ENCODE peak calls at places on chromosomes 13 and 19, in five cellular contexts. One of them, this sample, is unnamed.

GRCh38 chr19:53977429-53977990 is 13.9 kb upstream of the CACNG6 start:
- DNase-seq in DND-41: peak
- DNase-seq in psoas muscle: peak
- DNase-seq in spleen: no peak
- DNase-seq in tibial artery: peak
- DNase-seq in this sample: no peak

GRCh38 chr13:97855570-97855970 is 97.9 kb upstream of the IPO5 start:
- DNase-seq in DND-41: peak
- DNase-seq in psoas muscle: no peak
- DNase-seq in spleen: no peak
- DNase-seq in tibial artery: no peak
- DNase-seq in this sample: peak

GRCh38 chr19:46697142-46697960 is 19.6 kb downstream of the PRKD2 start:
- DNase-seq in DND-41: peak
- DNase-seq in psoas muscle: peak
- DNase-seq in spleen: peak
- DNase-seq in tibial artery: peak
- DNase-seq in this sample: peak

GRCh38 chr19:33638167-33639033 is 16.6 kb downstream of the CHST8 start:
- DNase-seq in DND-41: no peak
- DNase-seq in psoas muscle: peak
- DNase-seq in spleen: peak
- DNase-seq in tibial artery: no peak
- DNase-seq in this sample: no peak

GRCh38 chr13:98846521-98846920 is 94.0 kb upstream of the SLC15A1 start:
- DNase-seq in DND-41: no peak
- DNase-seq in psoas muscle: no peak
- DNase-seq in spleen: no peak
- DNase-seq in tibial artery: no peak
- DNase-seq in this sample: no peak

GRCh38 chr13:34776984-34777913 is 164.8 kb upstream of the NBEA start:
- DNase-seq in DND-41: no peak
- DNase-seq in psoas muscle: no peak
- DNase-seq in spleen: no peak
- DNase-seq in tibial artery: no peak
- DNase-seq in this sample: no peak

GRCh38 chr19:44764975-44765948 is 12.4 kb upstream of the CBLC start:
- DNase-seq in DND-41: no peak
- DNase-seq in psoas muscle: no peak
- DNase-seq in spleen: peak
- DNase-seq in tibial artery: no peak
- DNase-seq in this sample: no peak

GRCh38 chr13:89401209-89401810 is 1730.1 kb downstream of the SLITRK5 start:
- DNase-seq in DND-41: no peak
- DNase-seq in psoas muscle: no peak
- DNase-seq in spleen: no peak
- DNase-seq in tibial artery: no peak
- DNase-seq in this sample: no peak

GRCh38 chr19:36246006-36246391 is 31.1 kb downstream of the ZNF146 start:
- DNase-seq in DND-41: no peak
- DNase-seq in psoas muscle: no peak
- DNase-seq in spleen: no peak
- DNase-seq in tibial artery: no peak
- DNase-seq in this sample: no peak

GRCh38 chr13:99721606-99722384 is 220.5 kb downstream of the TM9SF2 start:
- DNase-seq in DND-41: no peak
- DNase-seq in psoas muscle: no peak
- DNase-seq in spleen: no peak
- DNase-seq in tibial artery: no peak
- DNase-seq in this sample: no peak

GRCh38 chr19:41621654-41622053 is 5.2 kb downstream of the CEACAM4 start:
- DNase-seq in DND-41: no peak
- DNase-seq in psoas muscle: no peak
- DNase-seq in spleen: no peak
- DNase-seq in tibial artery: no peak
- DNase-seq in this sample: no peak

GRCh38 chr13:40193290-40194203 is 472.9 kb downstream of the FOXO1 start:
- DNase-seq in DND-41: no peak
- DNase-seq in psoas muscle: peak
- DNase-seq in spleen: no peak
- DNase-seq in tibial artery: peak
- DNase-seq in this sample: no peak

GRCh38 chr19:57813919-57814504 is 701 bp downstream of the ZNF552 start:
- DNase-seq in DND-41: no peak
- DNase-seq in psoas muscle: no peak
- DNase-seq in spleen: no peak
- DNase-seq in tibial artery: no peak
- DNase-seq in this sample: no peak

GRCh38 chr19:13153627-13154240 is 3.5 kb downstream of the IER2 start:
- DNase-seq in DND-41: peak
- DNase-seq in psoas muscle: peak
- DNase-seq in spleen: peak
- DNase-seq in tibial artery: no peak
- DNase-seq in this sample: no peak

GRCh38 chr19:42498387-42498786 is 29.9 kb downstream of the CEACAM1 start:
- DNase-seq in DND-41: no peak
- DNase-seq in psoas muscle: no peak
- DNase-seq in spleen: no peak
- DNase-seq in tibial artery: no peak
- DNase-seq in this sample: no peak

GRCh38 chr19:1015782-1016646 is 4.9 kb downstream of the TMEM259 start:
- DNase-seq in DND-41: no peak
- DNase-seq in psoas muscle: peak
- DNase-seq in spleen: no peak
- DNase-seq in tibial artery: no peak
- DNase-seq in this sample: no peak

GRCh38 chr13:111209613-111210012 is 94.5 kb downstream of the ARHGEF7 start:
- DNase-seq in DND-41: no peak
- DNase-seq in psoas muscle: no peak
- DNase-seq in spleen: no peak
- DNase-seq in tibial artery: no peak
- DNase-seq in this sample: no peak

GRCh38 chr19:49193822-49194394 is 36.3 kb downstream of the TRPM4 start:
- DNase-seq in DND-41: no peak
- DNase-seq in psoas muscle: no peak
- DNase-seq in spleen: no peak
- DNase-seq in tibial artery: no peak
- DNase-seq in this sample: no peak

GRCh38 chr19:31897292-31897691 is 448.1 kb upstream of the ZNF507 start:
- DNase-seq in DND-41: no peak
- DNase-seq in psoas muscle: no peak
- DNase-seq in spleen: no peak
- DNase-seq in tibial artery: no peak
- DNase-seq in this sample: no peak

GRCh38 chr13:38394777-38395504 is 45.3 kb downstream of the UFM1 start:
- DNase-seq in DND-41: no peak
- DNase-seq in psoas muscle: no peak
- DNase-seq in spleen: no peak
- DNase-seq in tibial artery: no peak
- DNase-seq in this sample: no peak

GRCh38 chr13:77329133-77330008 is 2.5 kb upstream of the MYCBP2 start:
- DNase-seq in DND-41: peak
- DNase-seq in psoas muscle: peak
- DNase-seq in spleen: peak
- DNase-seq in tibial artery: peak
- DNase-seq in this sample: peak

GRCh38 chr13:77326905-77327604 is at the start of gene MYCBP2:
- DNase-seq in DND-41: peak
- DNase-seq in psoas muscle: peak
- DNase-seq in spleen: peak
- DNase-seq in tibial artery: peak
- DNase-seq in this sample: peak

GRCh38 chr13:77331421-77331820 is 4.5 kb upstream of the MYCBP2 start:
- DNase-seq in DND-41: no peak
- DNase-seq in psoas muscle: no peak
- DNase-seq in spleen: no peak
- DNase-seq in tibial artery: no peak
- DNase-seq in this sample: no peak

GRCh38 chr13:77330009-77330471 is 3.1 kb upstream of the MYCBP2 start:
- DNase-seq in DND-41: no peak
- DNase-seq in psoas muscle: no peak
- DNase-seq in spleen: no peak
- DNase-seq in tibial artery: no peak
- DNase-seq in this sample: no peak

GRCh38 chr13:77328819-77329132 is 1.9 kb upstream of the MYCBP2 start:
- DNase-seq in DND-41: no peak
- DNase-seq in psoas muscle: no peak
- DNase-seq in spleen: no peak
- DNase-seq in tibial artery: no peak
- DNase-seq in this sample: no peak
- H3K4me3 ChIP-seq in DND-41: peak
- H3K4me3 ChIP-seq in psoas muscle: peak
- H3K4me3 ChIP-seq in spleen: peak
- H3K4me3 ChIP-seq in tibial artery: peak
- H3K4me3 ChIP-seq in this sample: peak

DNA sequence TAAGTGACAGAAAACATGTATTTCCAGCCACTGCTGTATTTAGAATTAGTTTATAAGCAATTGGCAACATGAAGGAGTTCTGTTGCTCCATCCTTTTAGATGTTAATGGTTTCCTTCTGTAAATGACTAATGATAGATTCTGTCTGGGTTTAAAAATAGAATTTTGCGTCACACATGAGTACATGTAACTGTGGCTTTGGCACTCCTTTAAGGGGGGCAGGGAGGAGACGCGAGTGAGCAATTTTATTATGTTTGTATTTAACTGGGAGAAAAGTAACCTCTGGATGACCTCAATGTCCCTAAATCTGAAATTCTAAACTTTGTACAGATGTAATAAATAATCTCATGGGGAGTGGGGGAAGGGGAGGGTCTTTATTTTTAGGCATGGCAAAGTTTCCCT is 237.6 kb downstream of the RGCC start:
- DNase-seq in DND-41: no peak
- DNase-seq in psoas muscle: peak
- DNase-seq in spleen: no peak
- DNase-seq in tibial artery: peak
- DNase-seq in this sample: no peak
- H3K4me3 ChIP-seq in DND-41: no peak
- H3K4me3 ChIP-seq in psoas muscle: peak
- H3K4me3 ChIP-seq in spleen: no peak
- H3K4me3 ChIP-seq in tibial artery: no peak
- H3K4me3 ChIP-seq in this sample: no peak

GRCh38 chr19:4120933-4121612 is 2.8 kb downstream of the MAP2K2 start:
- DNase-seq in DND-41: no peak
- DNase-seq in psoas muscle: no peak
- DNase-seq in spleen: no peak
- DNase-seq in tibial artery: no peak
- DNase-seq in this sample: no peak
- H3K4me3 ChIP-seq in DND-41: no peak
- H3K4me3 ChIP-seq in psoas muscle: no peak
- H3K4me3 ChIP-seq in spleen: no peak
- H3K4me3 ChIP-seq in tibial artery: no peak
- H3K4me3 ChIP-seq in this sample: no peak

GRCh38 chr13:19089315-19089714 is 92.3 kb downstream of the TUBA3C start:
- DNase-seq in DND-41: no peak
- DNase-seq in psoas muscle: no peak
- DNase-seq in spleen: peak
- DNase-seq in tibial artery: no peak
- DNase-seq in this sample: no peak
- H3K4me3 ChIP-seq in DND-41: no peak
- H3K4me3 ChIP-seq in psoas muscle: no peak
- H3K4me3 ChIP-seq in spleen: no peak
- H3K4me3 ChIP-seq in tibial artery: no peak
- H3K4me3 ChIP-seq in this sample: no peak

DNA sequence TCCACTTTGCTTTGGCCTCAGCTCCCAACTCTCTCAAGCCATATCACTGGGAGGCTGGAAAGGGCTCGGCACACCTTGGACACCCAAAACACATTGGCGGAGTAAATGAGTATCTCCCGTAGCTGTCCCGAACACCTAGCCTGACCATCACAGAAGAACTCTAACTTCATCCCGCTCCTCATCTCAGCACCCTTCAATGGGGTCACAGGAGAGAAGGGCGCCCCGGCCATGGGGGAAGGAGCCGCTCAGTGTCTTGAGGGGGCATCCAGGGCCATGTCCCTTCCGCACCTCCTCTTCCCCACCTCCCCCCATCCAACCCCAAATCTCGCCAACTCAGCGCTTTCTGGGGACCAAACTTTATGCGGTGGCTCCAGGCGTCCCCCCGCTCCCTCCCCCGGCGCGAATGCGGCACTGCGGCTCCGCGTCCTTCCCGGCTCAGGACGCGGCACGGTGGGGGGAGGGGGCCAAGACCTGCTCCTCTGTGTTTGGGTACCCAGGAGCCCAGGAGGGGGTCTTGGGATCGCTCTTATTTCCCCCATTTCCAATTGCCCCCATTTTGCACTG is 3.0 kb downstream of the KCNC3 start:
- DNase-seq in DND-41: no peak
- DNase-seq in psoas muscle: no peak
- DNase-seq in spleen: peak
- DNase-seq in tibial artery: no peak
- DNase-seq in this sample: no peak
- H3K4me3 ChIP-seq in DND-41: peak
- H3K4me3 ChIP-seq in psoas muscle: no peak
- H3K4me3 ChIP-seq in spleen: no peak
- H3K4me3 ChIP-seq in tibial artery: no peak
- H3K4me3 ChIP-seq in this sample: peak

GRCh38 chr19:18160792-18161690 is 8.1 kb downstream of the PIK3R2 start:
- DNase-seq in DND-41: peak
- DNase-seq in psoas muscle: peak
- DNase-seq in spleen: peak
- DNase-seq in tibial artery: peak
- DNase-seq in this sample: no peak
- H3K4me3 ChIP-seq in DND-41: peak
- H3K4me3 ChIP-seq in psoas muscle: peak
- H3K4me3 ChIP-seq in spleen: peak
- H3K4me3 ChIP-seq in tibial artery: peak
- H3K4me3 ChIP-seq in this sample: peak

GRCh38 chr19:50555033-50555432 is 13.2 kb downstream of the LRRC4B start:
- DNase-seq in DND-41: no peak
- DNase-seq in psoas muscle: no peak
- DNase-seq in spleen: no peak
- DNase-seq in tibial artery: no peak
- DNase-seq in this sample: no peak
- H3K4me3 ChIP-seq in DND-41: no peak
- H3K4me3 ChIP-seq in psoas muscle: no peak
- H3K4me3 ChIP-seq in spleen: no peak
- H3K4me3 ChIP-seq in tibial artery: no peak
- H3K4me3 ChIP-seq in this sample: no peak